ENCODE peak calls at places on chromosomes 5 and 9, in four cellular contexts. One of them, this sample, is unnamed.

GRCh38 chr5:79686799-79687198 is 2.8 kb upstream of the CMYA5 start:
- DNase-seq in WERI-Rb-1: no peak
- DNase-seq in WTC11: no peak
- DNase-seq in fibroblast of the aortic adventitia: no peak
- DNase-seq in this sample: no peak

GRCh38 chr9:81244631-81245030 is 444.7 kb downstream of the TLE1 start:
- DNase-seq in fibroblast of the aortic adventitia: no peak
- DNase-seq in WERI-Rb-1: no peak
- DNase-seq in WTC11: no peak
- DNase-seq in this sample: no peak

GRCh38 chr5:142977363-142978051 is 207.3 kb downstream of the ARHGAP26 start:
- DNase-seq in fibroblast of the aortic adventitia: peak; percentile 71
- DNase-seq in WTC11: no peak
- DNase-seq in WERI-Rb-1: no peak
- DNase-seq in this sample: no peak

GRCh38 chr9:98130576-98131228 is 11.7 kb upstream of the TRIM14 start:
- DNase-seq in WTC11: no peak
- DNase-seq in WERI-Rb-1: no peak
- DNase-seq in fibroblast of the aortic adventitia: no peak
- DNase-seq in this sample: no peak

GRCh38 chr5:61949054-61949679 is 356.8 kb upstream of the KIF2A start:
- DNase-seq in fibroblast of the aortic adventitia: no peak
- DNase-seq in WERI-Rb-1: no peak
- DNase-seq in WTC11: no peak
- DNase-seq in this sample: no peak

GRCh38 chr9:124664143-124664542 is 107.0 kb downstream of the NR6A1 start:
- DNase-seq in fibroblast of the aortic adventitia: peak; percentile 40
- DNase-seq in WERI-Rb-1: no peak
- DNase-seq in WTC11: no peak
- DNase-seq in this sample: no peak

GRCh38 chr5:4099401-4099800 is 503.8 kb downstream of the IRX1 start:
- DNase-seq in WTC11: no peak
- DNase-seq in WERI-Rb-1: no peak
- DNase-seq in fibroblast of the aortic adventitia: no peak
- DNase-seq in this sample: peak; percentile 27

GRCh38 chr5:52867809-52868208 is 80.1 kb downstream of the ITGA1 start:
- DNase-seq in WERI-Rb-1: no peak
- DNase-seq in fibroblast of the aortic adventitia: no peak
- DNase-seq in WTC11: no peak
- DNase-seq in this sample: no peak

GRCh38 chr9:118418887-118419620 is 714.9 kb downstream of the TLR4 start:
- DNase-seq in WTC11: no peak
- DNase-seq in WERI-Rb-1: no peak
- DNase-seq in fibroblast of the aortic adventitia: no peak
- DNase-seq in this sample: no peak

GRCh38 chr9:123784513-123784912 is 145.4 kb downstream of the DENND1A start:
- DNase-seq in fibroblast of the aortic adventitia: peak; percentile 78
- DNase-seq in WTC11: no peak
- DNase-seq in WERI-Rb-1: no peak
- DNase-seq in this sample: no peak

GRCh38 chr5:58362135-58362534 is 97.8 kb downstream of the PLK2 start:
- DNase-seq in fibroblast of the aortic adventitia: no peak
- DNase-seq in WTC11: no peak
- DNase-seq in WERI-Rb-1: no peak
- DNase-seq in this sample: no peak

GRCh38 chr5:162334944-162335343 is 267.4 kb downstream of the GABRG2 start:
- DNase-seq in WERI-Rb-1: no peak
- DNase-seq in WTC11: no peak
- DNase-seq in fibroblast of the aortic adventitia: no peak
- DNase-seq in this sample: no peak
- TF ChIP-seq CTCF in WERI-Rb-1: no peak
- TF ChIP-seq CTCF in WTC11: no peak
- TF ChIP-seq CTCF in fibroblast of the aortic adventitia: no peak
- TF ChIP-seq CTCF in this sample: no peak

DNA sequence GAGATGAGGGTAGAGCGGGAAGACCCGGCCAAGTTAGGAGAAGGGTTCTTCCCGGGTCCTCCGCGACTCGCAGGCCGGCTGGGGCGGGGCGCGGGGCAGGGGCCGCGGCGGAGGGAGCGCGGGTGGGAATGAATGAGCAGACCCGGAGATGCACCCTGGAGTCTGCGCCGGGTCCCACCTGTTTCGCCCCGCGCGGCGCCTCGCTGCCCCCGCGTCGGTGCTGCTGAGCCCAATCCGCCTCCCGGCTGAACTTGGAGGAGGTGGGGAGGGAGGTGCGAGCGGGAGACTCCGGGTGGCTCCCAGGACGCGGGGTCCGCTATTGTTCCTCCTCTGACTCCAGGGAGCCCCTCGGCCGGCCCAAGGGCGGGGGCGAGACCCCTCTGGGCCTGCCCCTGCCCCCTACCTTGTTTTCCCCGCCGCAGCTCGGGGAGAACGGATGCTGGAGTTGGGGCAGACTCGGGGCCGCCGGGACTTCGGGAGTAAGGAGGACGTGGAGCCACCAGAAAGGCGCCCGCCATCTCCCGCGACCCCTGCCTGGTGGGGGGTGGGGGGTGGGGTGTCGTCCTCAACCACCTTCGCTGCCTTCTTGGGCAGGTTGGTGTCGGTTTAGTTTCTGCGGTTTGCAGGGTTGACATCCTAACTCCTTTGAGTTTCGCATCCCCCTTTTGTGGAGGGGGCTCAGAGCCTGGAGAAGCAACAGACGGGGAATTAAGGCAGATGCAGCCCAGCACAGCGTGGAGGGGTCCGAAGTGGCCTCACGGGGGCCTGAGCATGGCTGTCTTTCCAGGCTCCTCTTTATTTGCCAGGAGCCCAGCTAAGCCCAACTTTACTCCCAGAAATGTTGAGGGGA is 797 bp downstream of the RAI14 start:
- DNase-seq in WERI-Rb-1: peak; percentile 21
- DNase-seq in WTC11: no peak
- DNase-seq in fibroblast of the aortic adventitia: peak; percentile 17
- DNase-seq in this sample: peak; percentile 51
- TF ChIP-seq CTCF in WERI-Rb-1: no peak
- TF ChIP-seq CTCF in WTC11: no peak
- TF ChIP-seq CTCF in fibroblast of the aortic adventitia: peak; percentile 14
- TF ChIP-seq CTCF in this sample: no peak

GRCh38 chr5:178467261-178468195 is 122.7 kb downstream of the COL23A1 start:
- DNase-seq in WTC11: no peak
- DNase-seq in WERI-Rb-1: no peak
- DNase-seq in fibroblast of the aortic adventitia: no peak
- DNase-seq in this sample: no peak

GRCh38 chr5:178465228-178465860 is 124.8 kb downstream of the COL23A1 start:
- DNase-seq in WERI-Rb-1: no peak
- DNase-seq in WTC11: no peak
- DNase-seq in fibroblast of the aortic adventitia: no peak
- DNase-seq in this sample: no peak

GRCh38 chr5:178464431-178465048 is 125.7 kb downstream of the COL23A1 start:
- DNase-seq in WERI-Rb-1: no peak
- DNase-seq in fibroblast of the aortic adventitia: no peak
- DNase-seq in WTC11: no peak
- DNase-seq in this sample: no peak

GRCh38 chr5:178466342-178466741 is 123.9 kb downstream of the COL23A1 start:
- DNase-seq in WTC11: no peak
- DNase-seq in WERI-Rb-1: no peak
- DNase-seq in fibroblast of the aortic adventitia: no peak
- DNase-seq in this sample: no peak

GRCh38 chr5:178465861-178466288 is 124.3 kb downstream of the COL23A1 start:
- DNase-seq in WERI-Rb-1: no peak
- DNase-seq in fibroblast of the aortic adventitia: no peak
- DNase-seq in WTC11: no peak
- DNase-seq in this sample: no peak
- TF ChIP-seq CTCF in WERI-Rb-1: no peak
- TF ChIP-seq CTCF in fibroblast of the aortic adventitia: no peak
- TF ChIP-seq CTCF in WTC11: no peak
- TF ChIP-seq CTCF in this sample: no peak

DNA sequence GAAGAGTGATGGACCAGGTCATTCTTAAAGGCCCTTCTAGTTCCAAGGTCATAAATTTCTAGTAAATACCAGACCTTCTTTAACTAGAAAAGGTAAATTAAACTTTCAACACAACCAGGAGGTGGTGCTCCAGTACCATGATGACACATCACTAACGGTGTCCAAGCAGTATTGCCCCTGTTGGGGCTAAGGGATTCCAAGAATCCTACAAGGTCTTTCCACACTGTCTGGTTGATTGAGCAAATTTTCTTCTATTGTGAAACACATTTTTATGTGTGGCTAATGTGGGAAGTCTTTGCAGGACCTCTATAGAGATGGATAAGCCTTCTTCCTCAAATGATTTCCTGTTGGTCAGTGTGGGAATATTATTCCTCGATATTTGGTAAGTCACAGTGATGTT is 459.6 kb upstream of the PAPPA start:
- DNase-seq in WTC11: peak; percentile 54
- DNase-seq in fibroblast of the aortic adventitia: peak; percentile 98
- DNase-seq in WERI-Rb-1: peak; percentile 72
- DNase-seq in this sample: peak; percentile 27
- TF ChIP-seq CTCF in WTC11: no peak
- TF ChIP-seq CTCF in fibroblast of the aortic adventitia: peak; percentile 46
- TF ChIP-seq CTCF in WERI-Rb-1: peak; percentile 65
- TF ChIP-seq CTCF in this sample: no peak

This sample was measured in glutamatergic neuron.